ENCODE peak calls at places on chromosomes 1 and 21, in eight cellular contexts. B, I, Q, P, G, M, D and W are unnamed samples.
A peak's percentile ranks its signal among the peaks of the same experiment; 100 is the strongest.

GRCh38 chr1:180912801-180913616 is at the start of gene KIAA1614:
- DNase-seq in B (peak; percentile 49), I (no peak), Q (no peak), P (no peak), G (no peak), M (peak; percentile 73), D (no peak), W (no peak)

GRCh38 chr1:101506541-101507164 is 269.8 kb downstream of the S1PR1 start:
- DNase-seq in B (peak; percentile 55), I (no peak), Q (peak; percentile 10), P (peak; percentile 62), G (peak; percentile 23), M (no peak), D (peak; percentile 35), W (peak; percentile 18)

GRCh38 chr1:204844326-204844725 is 26.3 kb upstream of the NFASC start:
- DNase-seq in B (no peak), I (no peak), Q (no peak), P (no peak), G (no peak), M (no peak), D (no peak), W (no peak)

GRCh38 chr1:39089811-39090519 is 63.8 kb downstream of the NDUFS5 start:
- DNase-seq in B (no peak), I (no peak), Q (no peak), P (no peak), G (peak; percentile 4), M (no peak), D (no peak), W (no peak)

GRCh38 chr21:14688412-14688811 is 142.3 kb upstream of the SAMSN1 start:
- DNase-seq in B (no peak), I (no peak), Q (no peak), P (no peak), G (peak; percentile 12), M (no peak), D (no peak), W (no peak)

GRCh38 chr1:11654571-11655262 is at the start of gene FBXO44:
- DNase-seq in B (peak; percentile 39), I (peak; percentile 53), Q (no peak), P (peak; percentile 77), G (peak; percentile 86), M (peak; percentile 86), D (peak; percentile 86), W (peak; percentile 66)

GRCh38 chr1:8293141-8293540 is 24.8 kb upstream of the SLC45A1 start:
- DNase-seq in B (no peak), I (no peak), Q (no peak), P (no peak), G (no peak), M (peak; percentile 84), D (no peak), W (no peak)

GRCh38 chr1:204222006-204222872 is 8.5 kb upstream of the GOLT1A start:
- DNase-seq in B (no peak), I (no peak), Q (no peak), P (no peak), G (no peak), M (no peak), D (no peak), W (no peak)

GRCh38 chr1:27868932-27869718 is 3.2 kb upstream of the THEMIS2 start:
- DNase-seq in B (no peak), I (peak; percentile 68), Q (no peak), P (peak; percentile 63), G (peak; percentile 57), M (peak; percentile 69), D (peak; percentile 59), W (no peak)

GRCh38 chr1:7722670-7723012 is 48.5 kb upstream of the VAMP3 start:
- DNase-seq in B (no peak), I (no peak), Q (no peak), P (no peak), G (no peak), M (no peak), D (no peak), W (no peak)

GRCh38 chr1:10585242-10585641 is 110.5 kb downstream of the PEX14 start:
- DNase-seq in B (no peak), I (no peak), Q (no peak), P (no peak), G (no peak), M (no peak), D (no peak), W (no peak)

GRCh38 chr1:105027838-105028471 is 1278.3 kb downstream of the AMY1C start:
- DNase-seq in B (peak; percentile 15), I (no peak), Q (no peak), P (peak; percentile 10), G (no peak), M (no peak), D (no peak), W (no peak)

GRCh38 chr1:43284711-43285110 is 670 bp downstream of the C1orf210 start:
- DNase-seq in B (no peak), I (no peak), Q (no peak), P (no peak), G (no peak), M (peak; percentile 64), D (no peak), W (no peak)

GRCh38 chr1:147171399-147172167 is 687 bp downstream of the PRKAB2 start:
- DNase-seq in B (no peak), I (no peak), Q (no peak), P (no peak), G (no peak), M (no peak), D (peak; percentile 17), W (no peak)

DNA sequence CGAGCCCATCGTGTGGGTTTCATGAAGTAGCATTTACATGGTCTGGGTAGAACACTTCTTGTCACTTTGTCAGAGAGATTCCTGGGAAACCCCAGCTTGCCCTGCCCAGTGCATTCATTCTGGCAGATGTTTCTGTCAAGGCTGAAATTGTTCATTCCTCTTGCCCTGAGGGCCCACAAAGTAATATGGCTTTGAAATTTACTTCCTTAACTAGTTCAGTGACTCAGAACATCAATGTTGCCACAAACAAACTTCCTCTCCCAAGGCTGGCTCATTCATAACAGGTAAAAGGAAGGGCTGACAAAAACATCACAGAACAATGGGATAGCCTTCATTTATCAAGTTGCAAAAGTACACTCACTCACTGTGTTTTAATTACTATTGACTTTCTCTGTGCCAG is 5.0 kb upstream of the KIAA0040 start:
- DNase-seq in B (no peak), I (no peak), Q (no peak), P (peak; percentile 45), G (no peak), M (no peak), D (no peak), W (no peak)
- TF ChIP-seq CTCF in B (no peak), I (no peak), Q (no peak), P (no peak), G (no peak), M (no peak), D (no peak), W (no peak)

GRCh38 chr1:244450597-244451538 is 841 bp downstream of the ADSS2 start:
- DNase-seq in B (peak; percentile 52), I (peak; percentile 49), Q (peak; percentile 31), P (peak; percentile 68), G (peak; percentile 48), M (peak; percentile 88), D (peak; percentile 30), W (peak; percentile 51)

GRCh38 chr1:244454412-244454811 is 2.7 kb upstream of the ADSS2 start:
- DNase-seq in B (no peak), I (no peak), Q (no peak), P (no peak), G (no peak), M (no peak), D (no peak), W (no peak)

GRCh38 chr1:244449936-244450508 is 1.7 kb downstream of the ADSS2 start:
- DNase-seq in B (no peak), I (no peak), Q (no peak), P (no peak), G (no peak), M (no peak), D (no peak), W (no peak)

GRCh38 chr1:244451539-244451950 is at the start of gene ADSS2:
- DNase-seq in B (no peak), I (no peak), Q (no peak), P (no peak), G (no peak), M (no peak), D (no peak), W (no peak)

GRCh38 chr1:244451951-244452795 is 464 bp upstream of the ADSS2 start:
- DNase-seq in B (peak; percentile 99), I (peak; percentile 98), Q (peak; percentile 97), P (peak; percentile 100), G (peak; percentile 98), M (peak; percentile 100), D (peak; percentile 97), W (peak; percentile 99)
- TF ChIP-seq CTCF in B (peak; percentile 48), I (peak; percentile 31), Q (peak; percentile 51), P (peak; percentile 47), G (peak; percentile 58), M (peak; percentile 55), D (peak; percentile 61), W (no peak)

GRCh38 chr21:34889287-34889536 is 159.9 kb downstream of the RUNX1 start:
- DNase-seq in B (peak; percentile 51), I (peak; percentile 62), Q (no peak), P (peak; percentile 70), G (no peak), M (peak; percentile 85), D (peak; percentile 48), W (no peak)

GRCh38 chr21:34890258-34890723 is 158.8 kb downstream of the RUNX1 start:
- DNase-seq in B (no peak), I (no peak), Q (no peak), P (no peak), G (no peak), M (no peak), D (no peak), W (no peak)

GRCh38 chr21:34888569-34889286 is 160.4 kb downstream of the RUNX1 start:
- DNase-seq in B (peak; percentile 86), I (peak; percentile 66), Q (peak; percentile 78), P (peak; percentile 80), G (peak; percentile 87), M (peak; percentile 98), D (peak; percentile 84), W (peak; percentile 85)

GRCh38 chr21:34890724-34891609 is 158.1 kb downstream of the RUNX1 start:
- DNase-seq in B (peak; percentile 45), I (no peak), Q (no peak), P (peak; percentile 36), G (peak; percentile 23), M (no peak), D (no peak), W (no peak)

DNA sequence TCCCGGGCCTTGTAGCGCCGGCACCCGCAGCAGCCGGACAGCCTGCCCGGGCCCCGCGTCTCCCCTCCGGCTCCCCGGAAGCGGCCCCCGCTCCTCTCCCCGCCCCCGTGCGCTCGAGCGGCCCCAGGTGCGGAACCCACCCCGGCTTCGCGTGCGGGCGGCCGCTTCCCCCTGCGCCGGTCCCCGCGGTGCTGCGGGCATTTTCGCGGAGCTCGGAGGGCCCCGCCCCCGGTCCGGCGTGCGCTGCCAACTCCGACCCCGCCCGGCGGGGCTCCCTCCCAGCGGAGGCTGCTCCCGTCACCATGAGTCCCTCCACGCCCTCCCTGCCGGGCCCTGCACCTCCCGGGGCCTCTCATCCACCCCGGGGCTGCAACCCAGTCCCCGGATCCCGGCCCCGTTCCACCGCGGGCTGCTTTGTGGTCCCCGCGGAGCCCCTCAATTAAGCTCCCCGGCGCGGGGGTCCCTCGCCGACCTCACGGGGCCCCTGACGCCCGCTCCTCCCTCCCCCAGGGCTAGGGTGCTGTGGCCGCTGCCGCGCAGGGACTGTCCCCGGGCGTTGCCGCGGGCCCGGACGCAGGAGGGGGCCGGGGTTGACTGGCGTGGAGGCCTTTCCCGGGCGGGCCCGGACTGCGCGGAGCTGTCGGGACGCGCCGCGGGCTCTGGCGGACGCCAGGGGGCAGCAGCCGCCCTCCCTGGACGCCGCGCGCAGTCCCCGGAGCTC is 159.4 kb downstream of the RUNX1 start:
- DNase-seq in B (peak; percentile 81), I (peak; percentile 77), Q (peak; percentile 69), P (peak; percentile 87), G (peak; percentile 90), M (peak; percentile 93), D (peak; percentile 88), W (peak; percentile 82)
- TF ChIP-seq CTCF in B (peak; percentile 91), I (peak; percentile 90), Q (peak; percentile 96), P (peak; percentile 89), G (peak; percentile 83), M (peak; percentile 85), D (peak; percentile 88), W (peak; percentile 87)

GRCh38 chr1:85240174-85240601 is 19.3 kb downstream of the C1orf52 start:
- DNase-seq in B (no peak), I (no peak), Q (no peak), P (no peak), G (peak; percentile 44), M (no peak), D (peak; percentile 24), W (no peak)
- TF ChIP-seq CTCF in B (no peak), I (no peak), Q (no peak), P (no peak), G (peak; percentile 22), M (peak; percentile 10), D (peak; percentile 31), W (no peak)